ENCODE peak calls at places on chromosomes 1 and 21, in four cellular contexts. D is foreskin fibroblast; X is suprapubic skin; B is CD8-positive, alpha-beta memory T cell. A is an unnamed sample.

GRCh38 chr1:161198877-161199431 is at the start of gene ADAMTS4:
- DNase-seq in B (no peak), D (peak; percentile 92), X (no peak), A (peak; percentile 86)

GRCh38 chr1:25675729-25676476 is 59.3 kb downstream of the MAN1C1 start:
- DNase-seq in B (peak; percentile 53), X (no peak), D (no peak), A (no peak)

GRCh38 chr1:114668373-114668772 is 1.5 kb downstream of the DENND2C start:
- DNase-seq in X (no peak), B (no peak), D (no peak), A (no peak)

GRCh38 chr1:241711326-241711725 is 59.2 kb downstream of the WDR64 start:
- DNase-seq in X (no peak), D (no peak), B (no peak), A (no peak)

GRCh38 chr1:224238756-224239155 is 55.7 kb downstream of the DEGS1 start:
- DNase-seq in B (no peak), D (no peak), X (no peak), A (no peak)

GRCh38 chr1:198681247-198681646 is 42.4 kb downstream of the PTPRC start:
- DNase-seq in B (no peak), X (no peak), D (peak; percentile 37), A (no peak)

GRCh38 chr1:118210051-118210722 is 25.2 kb upstream of the SPAG17 start:
- DNase-seq in X (no peak), D (no peak), B (no peak), A (no peak)

GRCh38 chr1:40014253-40014706 is 26.2 kb upstream of the CAP1 start:
- DNase-seq in D (no peak), X (no peak), B (no peak), A (no peak)

GRCh38 chr1:192565946-192566345 is 9.6 kb upstream of the RGS1 start:
- DNase-seq in X (no peak), B (no peak), D (peak; percentile 62), A (no peak)

GRCh38 chr1:25572708-25573590 is 29.5 kb downstream of the LDLRAP1 start:
- DNase-seq in B (peak; percentile 35), D (peak; percentile 84), X (no peak), A (no peak)

GRCh38 chr1:34761776-34762307 is 2.3 kb downstream of the GJB4 start:
- DNase-seq in D (no peak), X (no peak), B (no peak), A (no peak)

GRCh38 chr1:241079018-241079417 is 278.0 kb downstream of the RGS7 start:
- DNase-seq in X (no peak), D (no peak), B (no peak), A (no peak)

GRCh38 chr21:27586326-27586725 is 619.4 kb upstream of the ADAMTS5 start:
- DNase-seq in B (no peak), X (no peak), D (no peak), A (no peak)

DNA sequence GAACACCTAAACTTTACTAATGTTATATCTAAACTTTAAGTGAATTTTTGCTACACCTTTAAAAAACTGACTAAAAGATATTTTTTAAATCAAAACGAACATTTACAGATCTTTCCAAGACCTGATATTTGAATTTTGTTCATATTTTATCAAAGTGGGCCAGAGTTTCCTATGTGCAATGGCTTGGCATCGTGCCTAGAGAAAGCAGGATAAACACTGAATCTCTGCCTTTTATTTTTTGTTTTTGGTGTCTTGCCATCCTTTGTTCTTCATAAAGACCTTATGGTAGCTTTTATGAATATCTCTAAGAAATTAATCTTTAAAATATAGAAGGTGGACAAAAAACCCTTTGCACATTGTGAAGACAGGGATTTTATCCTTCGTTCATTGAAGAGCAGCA is 25.8 kb upstream of the VPS26C start:
- DNase-seq in X (no peak), D (peak; percentile 12), B (no peak), A (no peak)
- H3K4me3 ChIP-seq in X (no peak overlapping the region), D (no peak overlapping the region), B (no peak overlapping the region), A (no peak overlapping the region)

DNA sequence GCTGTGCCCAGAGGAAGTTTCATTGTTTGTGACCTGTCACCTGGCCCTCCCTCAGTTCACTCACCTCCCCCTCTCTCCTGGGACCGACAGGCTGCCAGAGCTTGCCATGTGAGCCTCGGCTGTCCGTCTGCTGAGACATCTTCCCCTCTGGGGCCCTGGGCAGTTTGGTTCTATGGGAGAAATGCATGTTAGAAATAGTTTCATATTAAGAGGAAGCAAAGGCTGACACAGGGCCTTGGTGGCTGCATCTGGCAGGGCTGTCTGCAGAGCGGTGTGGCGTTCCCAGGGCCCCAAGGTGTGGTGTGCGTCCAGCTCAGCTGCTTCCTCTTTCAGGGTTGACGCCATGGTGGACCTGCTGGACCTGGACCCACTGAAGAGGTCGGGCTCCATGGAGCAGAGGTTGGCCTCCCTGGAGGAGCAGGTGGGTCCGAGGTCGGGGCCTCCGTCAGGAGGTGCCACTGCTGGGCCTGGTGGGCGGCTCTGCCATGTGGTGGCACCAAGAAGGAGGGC is 31.9 kb upstream of the LRRC3 start:
- DNase-seq in B (no peak), X (peak; percentile 70), D (no peak), A (no peak)
- H3K4me3 ChIP-seq in B (no peak overlapping the region), X (no peak overlapping the region), D (no peak overlapping the region), A (no peak overlapping the region)

GRCh38 chr1:3314561-3315271 is 139.7 kb upstream of the ARHGEF16 start:
- DNase-seq in X (no peak), B (no peak), D (peak; percentile 82), A (no peak)
- H3K4me3 ChIP-seq in X (no peak overlapping the region), B (no peak overlapping the region), D (no peak overlapping the region), A (peak overlapping the region; percentile 53)

DNA sequence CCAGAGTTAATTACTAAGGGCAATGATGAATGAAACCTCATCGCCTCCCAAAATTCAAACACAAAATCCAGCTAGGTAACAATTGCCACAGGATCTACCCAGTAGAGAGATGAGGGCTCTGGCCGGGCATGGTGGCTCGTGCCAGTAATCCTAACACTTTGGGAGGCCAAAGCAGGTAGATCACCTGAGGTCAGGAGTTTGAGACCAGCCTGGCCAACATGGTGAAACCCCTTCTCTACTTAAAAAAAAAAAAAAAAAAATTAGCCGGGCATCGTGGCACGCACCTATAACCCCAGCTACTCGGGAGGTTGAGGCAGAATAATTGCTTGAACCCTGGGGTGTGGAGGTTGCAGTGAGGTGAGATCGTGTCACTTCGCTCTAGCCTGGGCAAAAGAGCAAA is 15.8 kb downstream of the CD2 start:
- DNase-seq in D (no peak), X (no peak), B (no peak), A (no peak)
- H3K4me3 ChIP-seq in D (no peak overlapping the region), X (no peak overlapping the region), B (peak overlapping the region; percentile 41), A (no peak overlapping the region)

DNA sequence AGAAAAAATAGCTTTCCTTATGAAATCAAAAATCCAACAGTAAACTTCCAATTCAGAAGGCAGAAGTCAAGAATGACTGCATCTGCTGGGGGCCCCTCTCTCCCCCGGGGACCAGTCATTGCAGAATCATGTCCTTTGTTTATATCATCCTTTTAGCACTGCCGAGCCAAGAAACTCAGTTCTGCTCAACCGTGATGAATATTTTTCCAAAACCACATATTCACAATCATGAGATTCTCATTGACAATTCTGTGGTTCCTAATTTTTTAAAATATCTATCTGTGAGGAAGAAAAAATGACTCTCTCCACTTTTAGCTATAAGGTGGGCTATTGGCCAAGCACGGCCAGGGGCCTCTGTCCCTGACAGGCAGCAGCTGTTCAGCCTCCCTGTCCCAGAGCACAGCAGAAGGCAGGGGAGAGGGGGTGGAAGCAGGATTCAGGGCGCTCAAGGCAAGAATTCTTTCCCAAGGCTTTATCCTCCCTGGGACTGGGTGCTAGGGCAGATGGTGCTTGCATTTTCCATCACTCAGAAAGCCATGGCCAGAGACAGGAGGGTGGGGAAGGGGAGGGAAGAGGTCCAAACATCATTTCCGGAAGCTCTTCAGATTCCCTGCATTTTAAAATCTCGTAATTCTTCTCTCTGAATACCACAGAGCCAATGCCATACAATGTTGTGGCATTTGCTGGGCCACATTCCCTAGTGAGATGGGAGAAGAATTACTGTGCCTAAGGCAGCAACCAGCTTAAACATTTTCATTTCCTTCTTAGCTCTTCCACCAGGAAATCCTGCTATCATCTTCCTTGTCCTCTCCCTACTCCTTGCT is 60.5 kb downstream of the KCNJ6 start:
- DNase-seq in D (peak; percentile 88), B (no peak), X (no peak), A (no peak)
- H3K4me3 ChIP-seq in D (no peak overlapping the region), B (no peak overlapping the region), X (no peak overlapping the region), A (no peak overlapping the region)

DNA sequence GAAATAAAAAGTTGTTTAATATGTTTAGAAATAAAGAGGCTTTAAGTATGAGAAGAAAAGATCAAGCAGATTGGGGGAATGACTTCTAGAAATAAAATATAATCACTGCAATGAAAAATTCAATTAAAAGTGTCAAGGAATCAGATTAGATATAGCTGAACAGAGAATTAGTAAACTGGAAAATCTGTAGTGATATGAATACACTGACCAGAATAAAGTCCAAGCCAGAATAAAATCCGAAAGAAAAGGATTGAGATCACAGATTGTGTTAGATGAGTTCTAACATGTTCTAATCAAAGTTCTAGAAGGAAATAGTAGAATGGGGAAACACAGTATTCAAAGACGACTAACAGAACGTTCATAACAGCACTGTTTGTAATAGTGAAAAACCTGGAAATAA is 73.1 kb upstream of the C1orf105 start:
- DNase-seq in B (no peak), D (no peak), X (no peak), A (no peak)
- H3K4me3 ChIP-seq in B (no peak overlapping the region), D (no peak overlapping the region), X (no peak overlapping the region), A (no peak overlapping the region)

GRCh38 chr21:29196021-29196663 is 65.7 kb downstream of the MAP3K7CL start:
- DNase-seq in X (no peak), D (peak; percentile 95), B (no peak), A (no peak)
- H3K4me3 ChIP-seq in X (peak overlapping the region; percentile 12), D (peak overlapping the region; percentile 32), B (peak overlapping the region; percentile 43), A (peak overlapping the region; percentile 32)